ENCODE peak calls at places on chromosomes 7 and 10, in seven cellular contexts. S is esophagus muscularis mucosa; W is foreskin fibroblast; Q is astrocyte of the spinal cord; J is RKO; P is cardiac fibroblast; C is activated gamma-delta T cell treated with anti-CD3 and anti-CD28 coated beads, Interleukin-2, amount 50 U/mL, for 16 hours. R is an unnamed sample.

GRCh38 chr10:63553473-63553872 is 32.3 kb downstream of the REEP3 start:
- DNase-seq in S (no peak), W (peak), Q (no peak), J (no peak), P (peak), C (no peak), R (no peak)

GRCh38 chr10:35386594-35387174 is 50.4 kb downstream of the CCNY start:
- DNase-seq in S (no peak), W (peak), Q (peak), J (no peak), P (peak), C (no peak), R (no peak)

GRCh38 chr7:54179321-54180029 is 362.7 kb upstream of the VSTM2A start:
- DNase-seq in S (no peak), W (peak), Q (no peak), J (no peak), P (no peak), C (no peak), R (no peak)

GRCh38 chr7:84393776-84394175 is 199.2 kb upstream of the SEMA3A start:
- DNase-seq in S (no peak), W (peak), Q (peak), J (no peak), P (peak), C (no peak), R (no peak)

GRCh38 chr7:76155938-76156337 is 45.8 kb upstream of the SRRM3 start:
- DNase-seq in S (no peak), W (peak), Q (no peak), J (no peak), P (peak), C (no peak), R (peak)

GRCh38 chr7:28787116-28787515 is 171.0 kb downstream of the TRIL start:
- DNase-seq in S (no peak), W (no peak), Q (no peak), J (no peak), P (no peak), C (no peak), R (no peak)

GRCh38 chr10:78576276-78576675 is 492.5 kb upstream of the ZMIZ1 start:
- DNase-seq in S (no peak), W (no peak), Q (no peak), J (no peak), P (no peak), C (no peak), R (no peak)

GRCh38 chr7:92631067-92631829 is 41.1 kb upstream of the FAM133B start:
- DNase-seq in S (no peak), W (no peak), Q (no peak), J (no peak), P (no peak), C (no peak), R (peak)

GRCh38 chr7:158406817-158407216 is 180.8 kb downstream of the PTPRN2 start:
- DNase-seq in S (no peak), W (no peak), Q (no peak), J (no peak), P (peak), C (no peak), R (no peak)

GRCh38 chr7:33779216-33779615 is 126.1 kb upstream of the BMPER start:
- DNase-seq in S (no peak), W (no peak), Q (no peak), J (no peak), P (no peak), C (no peak), R (no peak)

GRCh38 chr7:77808517-77808916 is 9.9 kb downstream of the PHTF2 start:
- DNase-seq in S (no peak), W (no peak), Q (no peak), J (no peak), P (no peak), C (no peak), R (no peak)

GRCh38 chr10:50279489-50279888 is 28.2 kb upstream of the ASAH2 start:
- DNase-seq in S (peak), W (no peak), Q (no peak), J (no peak), P (no peak), C (no peak), R (no peak)

GRCh38 chr10:112332509-112333228 is 41.2 kb upstream of the ACSL5 start:
- DNase-seq in S (no peak), W (no peak), Q (peak), J (no peak), P (no peak), C (no peak), R (no peak)

GRCh38 chr7:28729276-28729675 is 228.9 kb downstream of the TRIL start:
- DNase-seq in S (no peak), W (no peak), Q (no peak), J (no peak), P (no peak), C (no peak), R (no peak)

GRCh38 chr7:3042861-3043489 is 692 bp downstream of the CARD11 start:
- DNase-seq in S (no peak), W (no peak), Q (no peak), J (no peak), P (no peak), C (peak), R (peak)

GRCh38 chr7:54841772-54842707 is 83.0 kb upstream of the SEC61G start:
- DNase-seq in S (no peak), W (peak), Q (peak), J (peak), P (peak), C (no peak), R (peak)

GRCh38 chr10:64528294-64529002 is 1007.2 kb downstream of the REEP3 start:
- DNase-seq in S (no peak), W (no peak), Q (no peak), J (no peak), P (no peak), C (no peak), R (no peak)

GRCh38 chr10:34163075-34163905 is 651.8 kb downstream of the PARD3 start:
- DNase-seq in S (no peak), W (peak), Q (peak), J (no peak), P (peak), C (no peak), R (no peak)

GRCh38 chr7:38452615-38453014 is 178.6 kb downstream of the AMPH start:
- DNase-seq in S (no peak), W (peak), Q (peak), J (no peak), P (peak), C (no peak), R (no peak)